ENCODE peak calls at places on chromosomes 1 and 21, in eight cellular contexts. One of them, this sample, is unnamed.

GRCh38 chr1:228198977-228199590 is 8.8 kb upstream of the OBSCN start:
- DNase-seq in mesothelial cell of epicardium: no peak
- DNase-seq in tibial artery: no peak
- DNase-seq in esophagus muscularis mucosa: no peak
- DNase-seq in neural crest cell: no peak
- DNase-seq in adrenal gland: no peak
- DNase-seq in ascending aorta: no peak
- DNase-seq in left ventricle myocardium inferior: no peak
- DNase-seq in this sample: no peak

GRCh38 chr1:147892731-147893214 is 9.8 kb upstream of the GJA8 start:
- DNase-seq in ascending aorta: no peak
- DNase-seq in esophagus muscularis mucosa: peak
- DNase-seq in left ventricle myocardium inferior: no peak
- DNase-seq in tibial artery: no peak
- DNase-seq in mesothelial cell of epicardium: no peak
- DNase-seq in neural crest cell: no peak
- DNase-seq in adrenal gland: no peak
- DNase-seq in this sample: no peak

GRCh38 chr1:53689736-53690401 is 49.1 kb downstream of the GLIS1 start:
- DNase-seq in left ventricle myocardium inferior: no peak
- DNase-seq in tibial artery: no peak
- DNase-seq in neural crest cell: no peak
- DNase-seq in mesothelial cell of epicardium: no peak
- DNase-seq in ascending aorta: no peak
- DNase-seq in adrenal gland: no peak
- DNase-seq in esophagus muscularis mucosa: no peak
- DNase-seq in this sample: no peak

GRCh38 chr1:32014937-32015363 is 1.3 kb downstream of the KHDRBS1 start:
- DNase-seq in adrenal gland: no peak
- DNase-seq in left ventricle myocardium inferior: no peak
- DNase-seq in esophagus muscularis mucosa: no peak
- DNase-seq in tibial artery: no peak
- DNase-seq in ascending aorta: no peak
- DNase-seq in mesothelial cell of epicardium: no peak
- DNase-seq in neural crest cell: no peak
- DNase-seq in this sample: no peak

GRCh38 chr1:186950547-186950946 is 121.8 kb downstream of the PLA2G4A start:
- DNase-seq in ascending aorta: no peak
- DNase-seq in neural crest cell: no peak
- DNase-seq in adrenal gland: no peak
- DNase-seq in tibial artery: no peak
- DNase-seq in esophagus muscularis mucosa: no peak
- DNase-seq in left ventricle myocardium inferior: no peak
- DNase-seq in mesothelial cell of epicardium: no peak
- DNase-seq in this sample: no peak

GRCh38 chr1:228048120-228048519 is 34.4 kb upstream of the ARF1 start:
- DNase-seq in left ventricle myocardium inferior: no peak
- DNase-seq in neural crest cell: no peak
- DNase-seq in mesothelial cell of epicardium: no peak
- DNase-seq in adrenal gland: no peak
- DNase-seq in ascending aorta: no peak
- DNase-seq in tibial artery: no peak
- DNase-seq in esophagus muscularis mucosa: no peak
- DNase-seq in this sample: no peak

GRCh38 chr21:45438391-45439145 is 33.6 kb downstream of the COL18A1 start:
- DNase-seq in neural crest cell: no peak
- DNase-seq in adrenal gland: no peak
- DNase-seq in left ventricle myocardium inferior: no peak
- DNase-seq in esophagus muscularis mucosa: no peak
- DNase-seq in tibial artery: no peak
- DNase-seq in mesothelial cell of epicardium: no peak
- DNase-seq in ascending aorta: no peak
- DNase-seq in this sample: no peak

GRCh38 chr1:154877370-154877974 is 7.4 kb upstream of the KCNN3 start:
- DNase-seq in left ventricle myocardium inferior: no peak
- DNase-seq in ascending aorta: no peak
- DNase-seq in esophagus muscularis mucosa: no peak
- DNase-seq in mesothelial cell of epicardium: no peak
- DNase-seq in tibial artery: no peak
- DNase-seq in neural crest cell: no peak
- DNase-seq in adrenal gland: no peak
- DNase-seq in this sample: no peak

GRCh38 chr1:31881698-31882000 is 56.5 kb downstream of the PTP4A2 start:
- DNase-seq in mesothelial cell of epicardium: no peak
- DNase-seq in left ventricle myocardium inferior: no peak
- DNase-seq in tibial artery: no peak
- DNase-seq in ascending aorta: no peak
- DNase-seq in adrenal gland: no peak
- DNase-seq in esophagus muscularis mucosa: no peak
- DNase-seq in neural crest cell: no peak
- DNase-seq in this sample: no peak

GRCh38 chr21:46304437-46304836 is 18.3 kb downstream of the YBEY start:
- DNase-seq in ascending aorta: no peak
- DNase-seq in mesothelial cell of epicardium: no peak
- DNase-seq in adrenal gland: no peak
- DNase-seq in tibial artery: no peak
- DNase-seq in neural crest cell: no peak
- DNase-seq in esophagus muscularis mucosa: no peak
- DNase-seq in left ventricle myocardium inferior: no peak
- DNase-seq in this sample: no peak

DNA sequence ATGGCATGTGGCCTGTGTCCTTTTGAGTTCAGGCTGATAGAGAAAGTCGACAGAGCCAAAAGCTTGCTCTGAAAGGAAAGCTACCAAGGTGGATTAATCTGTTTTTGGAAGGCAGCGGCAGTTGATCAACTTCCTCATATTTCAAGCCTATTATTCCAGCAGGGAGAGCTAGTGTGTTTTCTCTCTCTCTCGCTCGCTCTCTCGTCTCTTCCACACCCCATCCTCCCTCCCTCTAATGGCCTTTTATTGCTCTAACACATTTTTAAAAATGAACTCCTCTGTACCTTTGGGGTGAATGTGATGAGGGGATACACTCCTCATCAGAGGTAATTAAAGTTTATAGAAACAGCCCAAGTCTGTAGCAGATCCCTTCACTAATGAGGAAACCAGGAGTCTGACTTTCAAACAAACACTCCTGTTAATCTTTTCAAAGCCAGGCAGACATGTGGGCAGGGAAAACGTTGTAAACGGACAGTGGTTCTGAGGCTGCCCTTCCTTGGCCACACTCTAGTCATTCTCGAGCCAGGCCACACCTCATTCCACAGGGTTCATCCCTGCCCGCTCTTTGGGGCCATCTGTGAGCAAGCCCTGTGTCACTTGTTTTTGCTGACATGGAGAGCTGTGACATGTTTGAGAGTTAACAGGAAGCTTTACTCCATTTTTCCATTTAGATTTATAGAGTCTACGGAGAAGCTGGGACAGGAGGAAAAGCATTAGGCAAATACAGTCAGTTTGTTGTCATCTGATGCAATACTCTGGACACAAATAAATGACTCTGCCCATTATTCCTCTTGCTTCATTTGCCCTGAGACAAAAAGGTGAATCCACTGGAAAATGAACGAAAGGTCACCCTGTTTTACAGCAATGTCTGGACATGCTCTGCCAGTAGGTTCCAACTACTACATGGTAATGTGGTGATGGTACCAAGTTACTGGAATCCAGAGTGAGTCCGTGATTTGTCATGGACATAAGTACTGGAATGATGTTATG is 126.7 kb downstream of the CLIC6 start:
- DNase-seq in tibial artery: no peak
- DNase-seq in mesothelial cell of epicardium: no peak
- DNase-seq in ascending aorta: no peak
- DNase-seq in esophagus muscularis mucosa: no peak
- DNase-seq in adrenal gland: no peak
- DNase-seq in neural crest cell: no peak
- DNase-seq in left ventricle myocardium inferior: no peak
- DNase-seq in this sample: no peak
- TF ChIP-seq CTCF in tibial artery: peak
- TF ChIP-seq CTCF in mesothelial cell of epicardium: no peak
- TF ChIP-seq CTCF in ascending aorta: peak
- TF ChIP-seq CTCF in esophagus muscularis mucosa: peak
- TF ChIP-seq CTCF in adrenal gland: peak
- TF ChIP-seq CTCF in neural crest cell: no peak
- TF ChIP-seq CTCF in left ventricle myocardium inferior: peak
- TF ChIP-seq CTCF in this sample: no peak

GRCh38 chr1:34034029-34034428 is 131.0 kb downstream of the CSMD2 start:
- DNase-seq in adrenal gland: no peak
- DNase-seq in esophagus muscularis mucosa: no peak
- DNase-seq in neural crest cell: no peak
- DNase-seq in mesothelial cell of epicardium: no peak
- DNase-seq in ascending aorta: no peak
- DNase-seq in left ventricle myocardium inferior: no peak
- DNase-seq in tibial artery: no peak
- DNase-seq in this sample: no peak

GRCh38 chr1:34037856-34038255 is 127.2 kb downstream of the CSMD2 start:
- DNase-seq in tibial artery: no peak
- DNase-seq in mesothelial cell of epicardium: no peak
- DNase-seq in left ventricle myocardium inferior: no peak
- DNase-seq in esophagus muscularis mucosa: no peak
- DNase-seq in neural crest cell: no peak
- DNase-seq in ascending aorta: no peak
- DNase-seq in adrenal gland: no peak
- DNase-seq in this sample: no peak

DNA sequence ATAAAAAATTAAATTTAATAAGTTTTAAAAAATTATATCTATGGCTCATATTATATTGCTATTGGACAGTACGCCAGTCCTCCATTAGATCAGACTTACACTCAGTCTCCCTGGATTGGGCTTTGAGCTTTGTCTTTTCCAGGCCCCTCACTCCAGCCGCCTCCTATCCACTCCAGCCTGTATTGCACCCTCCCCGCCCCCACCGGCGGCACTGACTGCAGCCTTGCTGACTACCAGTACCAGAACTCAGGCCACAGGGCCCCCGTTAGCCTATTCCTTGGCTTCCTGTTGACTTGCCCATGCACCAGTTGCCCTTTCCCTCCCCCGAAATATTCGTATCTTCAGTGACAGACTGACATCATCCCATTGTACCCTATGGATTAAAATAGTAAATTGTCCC is 127.9 kb downstream of the CSMD2 start:
- DNase-seq in mesothelial cell of epicardium: no peak
- DNase-seq in tibial artery: no peak
- DNase-seq in neural crest cell: no peak
- DNase-seq in left ventricle myocardium inferior: no peak
- DNase-seq in ascending aorta: no peak
- DNase-seq in esophagus muscularis mucosa: no peak
- DNase-seq in adrenal gland: no peak
- DNase-seq in this sample: no peak
- TF ChIP-seq CTCF in mesothelial cell of epicardium: no peak
- TF ChIP-seq CTCF in tibial artery: no peak
- TF ChIP-seq CTCF in neural crest cell: no peak
- TF ChIP-seq CTCF in left ventricle myocardium inferior: no peak
- TF ChIP-seq CTCF in ascending aorta: no peak
- TF ChIP-seq CTCF in esophagus muscularis mucosa: no peak
- TF ChIP-seq CTCF in adrenal gland: no peak
- TF ChIP-seq CTCF in this sample: no peak

DNA sequence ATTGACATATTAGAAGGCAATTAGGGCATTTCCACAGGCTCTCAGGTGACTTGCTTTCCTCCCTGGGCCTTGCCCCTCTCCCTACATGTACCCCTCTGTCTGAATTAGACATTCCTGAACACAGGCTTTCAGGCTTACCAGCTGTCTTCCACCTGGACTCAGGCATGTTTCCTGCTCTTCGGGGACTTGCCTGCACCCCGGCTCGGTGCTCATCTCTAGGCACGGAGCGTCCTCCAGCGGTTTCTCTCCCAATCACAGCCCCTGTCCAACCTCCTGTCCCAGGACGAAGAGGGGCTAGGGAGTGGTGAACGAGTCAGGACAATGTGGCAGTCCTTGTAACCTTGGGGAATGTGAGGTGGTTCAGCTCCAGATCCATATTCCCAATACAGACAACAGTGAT is 4.2 kb downstream of the PROK1 start:
- DNase-seq in neural crest cell: no peak
- DNase-seq in left ventricle myocardium inferior: no peak
- DNase-seq in esophagus muscularis mucosa: no peak
- DNase-seq in tibial artery: no peak
- DNase-seq in adrenal gland: no peak
- DNase-seq in ascending aorta: no peak
- DNase-seq in mesothelial cell of epicardium: no peak
- DNase-seq in this sample: no peak
- TF ChIP-seq CTCF in neural crest cell: no peak
- TF ChIP-seq CTCF in left ventricle myocardium inferior: no peak
- TF ChIP-seq CTCF in esophagus muscularis mucosa: no peak
- TF ChIP-seq CTCF in tibial artery: no peak
- TF ChIP-seq CTCF in adrenal gland: no peak
- TF ChIP-seq CTCF in ascending aorta: no peak
- TF ChIP-seq CTCF in mesothelial cell of epicardium: no peak
- TF ChIP-seq CTCF in this sample: no peak

GRCh38 chr1:151006331-151007052 is at the start of gene MINDY1:
- DNase-seq in mesothelial cell of epicardium: peak
- DNase-seq in neural crest cell: peak
- DNase-seq in ascending aorta: peak
- DNase-seq in left ventricle myocardium inferior: peak
- DNase-seq in esophagus muscularis mucosa: no peak
- DNase-seq in adrenal gland: peak
- DNase-seq in tibial artery: peak
- DNase-seq in this sample: no peak
- TF ChIP-seq CTCF in mesothelial cell of epicardium: no peak
- TF ChIP-seq CTCF in neural crest cell: peak
- TF ChIP-seq CTCF in ascending aorta: peak
- TF ChIP-seq CTCF in left ventricle myocardium inferior: peak
- TF ChIP-seq CTCF in esophagus muscularis mucosa: peak
- TF ChIP-seq CTCF in adrenal gland: peak
- TF ChIP-seq CTCF in tibial artery: peak
- TF ChIP-seq CTCF in this sample: no peak

This sample was measured in omental fat pad.